ENCODE peak calls at places on chromosomes 2 and 18, in five cellular contexts. K is colonic mucosa, U is adrenal gland, V is coronary artery, Q is endodermal cell. C is an unnamed sample.

GRCh38 chr2:216545359-216545758 is 46.7 kb downstream of the RPL37A start:
- DNase-seq in K (no peak), U (no peak), V (no peak), Q (no peak), C (no peak)

GRCh38 chr2:119809329-119810038 is 49.8 kb downstream of the PTPN4 start:
- DNase-seq in K (no peak), U (no peak), V (no peak), Q (no peak), C (no peak)

GRCh38 chr18:54561864-54562263 is 29.2 kb upstream of the DYNAP start:
- DNase-seq in K (no peak), U (no peak), V (no peak), Q (no peak), C (no peak)

GRCh38 chr2:109060496-109060895 is 68.5 kb upstream of the SH3RF3 start:
- DNase-seq in K (no peak), U (no peak), V (no peak), Q (no peak), C (no peak)

GRCh38 chr2:129728251-129728972 is 251.1 kb upstream of the RAB6C start:
- DNase-seq in K (no peak), U (no peak), V (no peak), Q (peak; percentile 16), C (no peak)

GRCh38 chr2:88642278-88642677 is 15.0 kb upstream of the EIF2AK3 start:
- DNase-seq in K (no peak), U (no peak), V (no peak), Q (no peak), C (no peak)

GRCh38 chr2:172248381-172249173 is 145.9 kb upstream of the DLX2 start:
- DNase-seq in K (no peak), U (no peak), V (no peak), Q (peak; percentile 52), C (no peak)

GRCh38 chr18:63994783-63995399 is 25.0 kb downstream of the SERPINB8 start:
- DNase-seq in K (peak; percentile 31), U (peak; percentile 81), V (no peak), Q (peak; percentile 86), C (no peak)

GRCh38 chr2:186891219-186891621 is 42.2 kb upstream of the ZSWIM2 start:
- DNase-seq in K (no peak), U (no peak), V (no peak), Q (no peak), C (no peak)

GRCh38 chr2:186889291-186889886 is 40.4 kb upstream of the ZSWIM2 start:
- DNase-seq in K (no peak), U (no peak), V (no peak), Q (no peak), C (no peak)

GRCh38 chr2:186895451-186895850 is 46.5 kb upstream of the ZSWIM2 start:
- DNase-seq in K (no peak), U (no peak), V (no peak), Q (no peak), C (no peak)

DNA sequence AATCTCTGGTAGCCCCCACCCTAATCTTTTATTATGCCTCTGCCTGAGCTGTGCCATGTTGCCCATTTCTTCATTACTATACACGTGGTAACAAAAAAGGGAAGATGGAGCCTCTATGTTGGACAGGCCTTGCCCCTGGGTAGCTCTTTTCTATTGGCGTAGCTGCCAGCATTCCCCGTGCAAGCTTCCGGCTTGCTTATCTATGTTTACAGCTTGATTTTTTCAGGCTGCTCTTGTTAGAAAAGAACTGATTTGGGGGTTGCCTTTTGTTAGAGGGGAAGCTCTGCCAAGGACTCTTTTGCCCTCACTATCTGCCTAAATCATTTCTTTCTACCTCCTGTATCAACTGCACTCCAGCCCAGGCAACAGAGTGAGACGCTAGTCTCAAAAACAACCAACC is 45.5 kb upstream of the ZSWIM2 start:
- DNase-seq in K (no peak), U (no peak), V (no peak), Q (no peak), C (no peak)
- TF ChIP-seq CTCF in K (no peak), U (no peak), V (no peak), Q (no peak), C (no peak)

DNA sequence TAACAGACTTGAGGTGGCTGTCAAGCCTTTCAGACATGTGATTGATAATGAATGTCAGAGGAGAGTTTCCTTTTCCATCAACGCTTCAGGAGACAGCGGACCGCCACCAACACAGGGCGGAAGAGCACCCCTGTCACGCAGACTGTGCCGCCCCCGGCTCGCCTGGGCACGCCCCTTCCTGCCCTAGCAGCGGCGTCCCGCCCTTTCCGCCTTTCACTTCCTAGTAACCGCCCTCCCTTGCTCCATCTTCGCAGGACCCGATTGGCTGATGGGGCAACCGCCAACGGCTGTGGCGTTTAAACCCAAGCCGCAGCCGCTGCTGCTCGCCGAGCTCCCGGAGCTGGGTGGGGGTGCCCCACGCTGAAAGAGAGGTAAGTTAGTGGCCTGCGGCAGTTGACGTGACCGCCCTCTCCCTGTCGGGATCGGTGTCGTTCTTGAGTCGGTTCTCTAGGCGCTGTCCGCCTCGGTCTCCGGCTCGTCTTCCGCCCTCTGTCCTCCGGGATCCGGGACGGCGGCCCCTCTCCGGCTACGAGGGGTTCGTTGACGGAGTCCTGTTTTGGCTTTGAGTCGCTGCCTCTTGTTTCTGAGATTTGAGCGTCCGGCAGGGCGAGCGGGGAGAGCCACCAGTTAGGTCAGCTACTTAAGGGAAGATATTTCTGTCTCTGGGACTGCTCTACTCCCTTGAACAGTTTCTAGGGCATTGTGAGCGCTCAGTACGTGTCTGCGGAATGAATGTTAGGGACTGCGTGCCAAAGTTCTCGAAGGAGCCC is at the start of gene SGO2:
- DNase-seq in K (peak; percentile 97), U (peak; percentile 97), V (peak; percentile 95), Q (peak; percentile 98), C (peak; percentile 93)
- TF ChIP-seq CTCF in K (no peak), U (no peak), V (no peak), Q (peak; percentile 47), C (peak; percentile 30)

GRCh38 chr2:237629188-237629534 is 1.8 kb downstream of the LRRFIP1 start:
- DNase-seq in K (no peak), U (no peak), V (no peak), Q (no peak), C (no peak)

GRCh38 chr2:237631029-237631785 is 3.8 kb downstream of the LRRFIP1 start:
- DNase-seq in K (no peak), U (peak; percentile 45), V (no peak), Q (no peak), C (no peak)

GRCh38 chr2:237630216-237631000 is 3.0 kb downstream of the LRRFIP1 start:
- DNase-seq in K (no peak), U (no peak), V (no peak), Q (peak; percentile 52), C (no peak)

GRCh38 chr2:237628482-237629187 is 1.2 kb downstream of the LRRFIP1 start:
- DNase-seq in K (no peak), U (no peak), V (no peak), Q (no peak), C (no peak)

GRCh38 chr2:237629739-237630138 is 2.4 kb downstream of the LRRFIP1 start:
- DNase-seq in K (no peak), U (no peak), V (no peak), Q (no peak), C (no peak)
- TF ChIP-seq CTCF in K (no peak), U (no peak), V (no peak), Q (no peak), C (no peak)

DNA sequence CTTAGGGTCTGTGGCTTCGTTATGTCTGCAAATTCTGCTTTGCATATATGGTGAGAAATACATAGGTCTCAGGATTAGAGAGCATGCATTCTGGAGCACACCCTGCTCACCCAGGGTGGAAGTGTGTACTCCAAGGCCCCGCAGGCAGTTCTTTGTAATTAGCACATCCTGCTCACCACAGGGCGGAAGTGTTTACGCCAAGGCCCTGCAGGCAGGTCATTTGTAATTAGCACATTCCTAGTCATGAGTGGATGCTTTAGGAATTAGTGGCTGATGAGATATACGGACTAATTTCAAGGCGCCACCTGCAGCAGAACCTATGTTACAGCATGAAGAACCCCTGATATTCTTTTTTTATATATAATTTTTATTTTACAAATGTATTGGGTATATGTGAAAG is 4.2 kb downstream of the ALLC start:
- DNase-seq in K (no peak), U (no peak), V (peak; percentile 21), Q (peak; percentile 72), C (no peak)
- TF ChIP-seq CTCF in K (no peak), U (no peak), V (no peak), Q (peak; percentile 41), C (no peak)

GRCh38 chr2:239275037-239275685 is 125.7 kb downstream of the HDAC4 start:
- DNase-seq in K (peak; percentile 46), U (peak; percentile 94), V (peak; percentile 95), Q (peak; percentile 43), C (peak; percentile 66)
- TF ChIP-seq CTCF in K (no peak), U (no peak), V (no peak), Q (no peak), C (no peak)

GRCh38 chr2:139669675-139670074 is 889.5 kb upstream of the NXPH2 start:
- DNase-seq in K (no peak), U (no peak), V (no peak), Q (no peak), C (no peak)
- TF ChIP-seq CTCF in K (no peak), U (no peak), V (no peak), Q (no peak), C (no peak)